ENCODE peak calls at places on chromosomes 12 and 14, in ten cellular contexts. H is RWPE1, E is uterus, Q is ovary, S is lower lobe of right lung, U is tibial artery, W is Peyer's patch, A is pancreas, R is psoas muscle, L is osteoblast. O is an unnamed sample.

GRCh38 chr14:34051966-34052657 is 101.2 kb upstream of the EGLN3 start:
- DNase-seq in S (no peak), L (no peak), H (peak; percentile 7), Q (no peak), U (peak; percentile 41), E (peak; percentile 63), R (peak; percentile 24), A (no peak), W (no peak), O (no peak)

GRCh38 chr14:77989441-77989891 is 180.7 kb upstream of the NRXN3 start:
- DNase-seq in H (no peak), Q (no peak), S (no peak), A (no peak), L (no peak), U (no peak), E (no peak), W (no peak), R (no peak), O (no peak)

GRCh38 chr12:12660201-12660600 is 35.8 kb downstream of the GPR19 start:
- DNase-seq in L (no peak), A (no peak), Q (no peak), R (no peak), H (no peak), W (no peak), E (no peak), U (no peak), S (no peak), O (no peak)

GRCh38 chr14:85254718-85255117 is 275.2 kb upstream of the FLRT2 start:
- DNase-seq in W (no peak), A (no peak), Q (no peak), U (no peak), R (no peak), L (peak; percentile 13), H (no peak), S (no peak), E (no peak), O (no peak)

GRCh38 chr12:127455347-127456265 is 811.4 kb upstream of the TMEM132C start:
- DNase-seq in R (no peak), A (no peak), E (no peak), H (no peak), Q (no peak), U (no peak), L (peak; percentile 82), W (no peak), S (no peak), O (no peak)

GRCh38 chr12:116537149-116537904 is 21.9 kb upstream of the MAP1LC3B2 start:
- DNase-seq in E (no peak), A (no peak), L (no peak), S (no peak), H (no peak), Q (no peak), U (no peak), W (no peak), R (no peak), O (no peak)

GRCh38 chr12:43937947-43938346 is 102.1 kb downstream of the TMEM117 start:
- DNase-seq in A (no peak), E (no peak), H (peak; percentile 12), S (no peak), R (no peak), L (no peak), Q (no peak), U (no peak), W (no peak), O (no peak)

GRCh38 chr12:57089259-57090245 is 638 bp downstream of the NAB2 start:
- DNase-seq in U (peak; percentile 86), R (peak; percentile 77), L (peak; percentile 92), W (peak; percentile 77), E (peak; percentile 82), S (peak; percentile 88), A (peak; percentile 47), H (no peak), Q (peak; percentile 86), O (no peak)

GRCh38 chr12:88729196-88729595 is 148.9 kb upstream of the KITLG start:
- DNase-seq in Q (no peak), R (no peak), E (no peak), U (no peak), W (no peak), A (no peak), H (no peak), L (no peak), S (no peak), O (no peak)

GRCh38 chr14:69580009-69580577 is 5.4 kb upstream of the CCDC177 start:
- DNase-seq in R (no peak), L (peak; percentile 86), U (no peak), A (no peak), S (no peak), W (peak; percentile 53), H (peak; percentile 53), E (no peak), Q (no peak), O (no peak)

GRCh38 chr12:129049917-129050316 is 196.6 kb downstream of the GLT1D1 start:
- DNase-seq in R (no peak), L (no peak), H (no peak), S (no peak), A (no peak), E (no peak), Q (no peak), W (no peak), U (no peak), O (no peak)

GRCh38 chr14:94291906-94292525 is 1.1 kb downstream of the SERPINA10 start:
- DNase-seq in Q (no peak), L (no peak), A (no peak), H (no peak), S (no peak), U (no peak), E (no peak), W (no peak), R (no peak), O (no peak)

GRCh38 chr14:26448181-26448855 is 149.5 kb downstream of the NOVA1 start:
- DNase-seq in A (no peak), L (no peak), H (no peak), U (no peak), S (no peak), W (no peak), R (no peak), E (no peak), Q (no peak), O (no peak)

GRCh38 chr14:94540031-94540794 is 21.0 kb upstream of the SERPINA4 start:
- DNase-seq in R (no peak), W (peak; percentile 27), A (no peak), L (peak; percentile 90), E (no peak), H (no peak), S (no peak), Q (no peak), U (no peak), O (no peak)

GRCh38 chr12:119683816-119684215 is 15.9 kb downstream of the PRKAB1 start:
- DNase-seq in S (no peak), Q (no peak), U (no peak), R (no peak), H (no peak), W (no peak), L (no peak), A (no peak), E (no peak), O (no peak)

GRCh38 chr12:51377099-51377984 is 13.9 kb downstream of the GALNT6 start:
- DNase-seq in W (no peak), Q (peak; percentile 64), E (no peak), A (no peak), R (no peak), H (no peak), U (no peak), L (peak; percentile 66), S (no peak), O (no peak)

GRCh38 chr14:100138082-100138787 is 21.2 kb downstream of the DEGS2 start:
- DNase-seq in L (peak; percentile 77), W (no peak), E (no peak), A (no peak), S (no peak), Q (no peak), R (no peak), H (no peak), U (no peak), O (no peak)

GRCh38 chr14:50532502-50533313 is at the start of gene MAP4K5:
- DNase-seq in Q (peak; percentile 92), S (peak; percentile 95), W (peak; percentile 95), H (peak; percentile 88), E (peak; percentile 91), L (peak; percentile 97), U (peak; percentile 91), R (peak; percentile 92), A (peak; percentile 90), O (peak; percentile 80)
- TF ChIP-seq CTCF in Q (peak; percentile 98), S (peak; percentile 85), W (peak; percentile 99), H (peak; percentile 95), E (peak; percentile 99), L (peak; percentile 76), U (peak; percentile 94), R (peak; percentile 92), A (peak; percentile 57), O (peak; percentile 66)

GRCh38 chr12:68406134-68406576 is 74.0 kb upstream of the MDM1 start:
- DNase-seq in W (peak; percentile 88), R (peak; percentile 92), S (peak; percentile 93), H (peak; percentile 45), E (peak; percentile 94), L (peak; percentile 58), U (peak; percentile 91), Q (peak; percentile 92), A (peak; percentile 85), O (no peak)
- H3K27ac ChIP-seq in W (peak overlapping the region; percentile 79), R (peak overlapping the region; percentile 69), S (peak overlapping the region; percentile 84), H (peak overlapping the region; percentile 46), E (peak overlapping the region; percentile 73), L (peak overlapping the region; percentile 50), U (peak overlapping the region; percentile 20), Q (no peak overlapping the region), A (no peak overlapping the region), O (no peak overlapping the region)

DNA sequence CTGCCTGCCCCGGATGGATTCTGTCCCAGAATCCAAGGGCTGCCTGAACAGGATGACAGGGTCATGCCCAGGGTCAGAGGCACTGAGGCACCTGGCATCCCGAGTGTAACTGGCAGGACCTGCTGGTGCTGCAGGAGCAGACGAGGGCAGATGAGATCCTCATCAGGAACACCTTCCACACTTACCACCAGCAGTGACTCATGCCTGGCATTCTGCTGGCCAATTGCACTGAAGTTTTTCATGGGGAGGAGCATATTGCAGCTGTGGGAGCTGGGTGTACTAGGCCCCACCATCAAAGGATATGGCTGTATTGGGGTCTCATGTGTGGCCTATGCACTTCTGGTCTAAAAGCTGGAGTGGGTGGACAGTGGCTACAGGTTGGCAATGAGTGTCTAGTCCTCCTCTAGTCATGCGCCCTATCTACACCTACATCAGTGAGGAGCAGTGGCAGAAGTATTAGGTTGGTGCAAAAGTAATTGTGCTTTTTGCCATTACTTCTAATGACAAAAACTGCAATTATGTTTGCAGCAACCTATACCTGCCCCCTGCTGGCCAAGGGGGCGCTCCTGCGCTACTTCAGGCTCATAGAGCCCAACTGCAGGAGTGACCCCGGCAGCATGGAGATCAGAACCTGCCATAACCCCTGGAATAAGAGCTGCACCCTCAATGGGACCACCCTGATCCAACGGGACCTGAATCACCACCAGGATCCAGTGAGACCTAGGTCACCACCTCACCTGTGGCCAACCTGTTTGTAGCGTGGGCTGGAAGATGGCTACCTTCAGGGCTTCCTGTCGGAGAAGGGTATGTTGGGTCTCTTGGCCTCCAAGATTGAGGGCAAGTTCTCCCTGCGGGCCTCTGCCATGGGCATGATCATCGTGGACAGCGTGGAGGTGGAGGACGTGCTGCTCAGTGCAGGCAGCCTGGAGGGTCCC is 8.0 kb upstream of the C12orf42 start:
- DNase-seq in A (no peak), U (no peak), E (no peak), R (no peak), H (no peak), L (no peak), S (peak; percentile 61), W (no peak), Q (no peak), O (peak; percentile 51)
- TF ChIP-seq CTCF in A (no peak), U (no peak), E (no peak), R (no peak), H (no peak), L (peak; percentile 22), S (peak; percentile 55), W (peak; percentile 36), Q (no peak), O (peak; percentile 43)

GRCh38 chr12:124531906-124532305 is 35.5 kb downstream of the NCOR2 start:
- DNase-seq in Q (no peak), L (peak; percentile 70), R (no peak), A (no peak), S (no peak), H (no peak), U (no peak), E (no peak), W (no peak), O (no peak)
- H3K27ac ChIP-seq in Q (no peak overlapping the region), L (no peak overlapping the region), R (no peak overlapping the region), A (no peak overlapping the region), S (no peak overlapping the region), H (no peak overlapping the region), U (no peak overlapping the region), E (peak overlapping the region; percentile 57), W (no peak overlapping the region), O (no peak overlapping the region)

O was measured in CD4-positive, alpha-beta T cell.